ENCODE peak calls at places on chromosomes 4 and X, in nine cellular contexts. One of them, this sample, is unnamed.

GRCh38 chr4:110643096-110643495 is 20.2 kb upstream of the PITX2 start:
- DNase-seq in hypothalamus: no peak
- DNase-seq in activated naive CD4-positive, alpha-beta T cell treated with Interleukin-2 at 50 U/mL for 16 hours: no peak
- DNase-seq in dorsolateral prefrontal cortex: no peak
- DNase-seq in ELR: no peak
- DNase-seq in T follicular helper cell: no peak
- DNase-seq in body of pancreas: no peak
- DNase-seq in left cardiac atrium: no peak
- DNase-seq in GM19239: no peak
- DNase-seq in this sample: no peak

GRCh38 chr4:185624248-185624568 is 88.9 kb upstream of the PDLIM3 start:
- DNase-seq in T follicular helper cell: no peak
- DNase-seq in GM19239: no peak
- DNase-seq in dorsolateral prefrontal cortex: no peak
- DNase-seq in body of pancreas: no peak
- DNase-seq in left cardiac atrium: no peak
- DNase-seq in hypothalamus: no peak
- DNase-seq in activated naive CD4-positive, alpha-beta T cell treated with Interleukin-2 at 50 U/mL for 16 hours: no peak
- DNase-seq in ELR: no peak
- DNase-seq in this sample: no peak

GRCh38 chr4:142721187-142721586 is 124.9 kb downstream of the INPP4B start:
- DNase-seq in left cardiac atrium: no peak
- DNase-seq in dorsolateral prefrontal cortex: no peak
- DNase-seq in GM19239: no peak
- DNase-seq in activated naive CD4-positive, alpha-beta T cell treated with Interleukin-2 at 50 U/mL for 16 hours: no peak
- DNase-seq in hypothalamus: no peak
- DNase-seq in T follicular helper cell: no peak
- DNase-seq in body of pancreas: no peak
- DNase-seq in ELR: peak
- DNase-seq in this sample: no peak

GRCh38 chr4:147658501-147658900 is 25.5 kb downstream of the PRMT9 start:
- DNase-seq in hypothalamus: no peak
- DNase-seq in left cardiac atrium: no peak
- DNase-seq in ELR: no peak
- DNase-seq in dorsolateral prefrontal cortex: no peak
- DNase-seq in activated naive CD4-positive, alpha-beta T cell treated with Interleukin-2 at 50 U/mL for 16 hours: no peak
- DNase-seq in T follicular helper cell: no peak
- DNase-seq in body of pancreas: no peak
- DNase-seq in GM19239: no peak
- DNase-seq in this sample: no peak

GRCh38 chr4:62544428-62544827 is 1344.3 kb downstream of the ADGRL3 start:
- DNase-seq in hypothalamus: no peak
- DNase-seq in left cardiac atrium: no peak
- DNase-seq in dorsolateral prefrontal cortex: no peak
- DNase-seq in GM19239: no peak
- DNase-seq in body of pancreas: no peak
- DNase-seq in ELR: peak
- DNase-seq in activated naive CD4-positive, alpha-beta T cell treated with Interleukin-2 at 50 U/mL for 16 hours: no peak
- DNase-seq in T follicular helper cell: no peak
- DNase-seq in this sample: no peak

GRCh38 chr4:123398803-123399637 is 2.4 kb downstream of the SPRY1 start:
- DNase-seq in T follicular helper cell: peak
- DNase-seq in GM19239: no peak
- DNase-seq in hypothalamus: no peak
- DNase-seq in left cardiac atrium: peak
- DNase-seq in dorsolateral prefrontal cortex: peak
- DNase-seq in ELR: peak
- DNase-seq in activated naive CD4-positive, alpha-beta T cell treated with Interleukin-2 at 50 U/mL for 16 hours: peak
- DNase-seq in body of pancreas: peak
- DNase-seq in this sample: peak

GRCh38 chrX:45756562-45756961 is 555.9 kb upstream of the DIPK2B start:
- DNase-seq in T follicular helper cell: no peak
- DNase-seq in activated naive CD4-positive, alpha-beta T cell treated with Interleukin-2 at 50 U/mL for 16 hours: no peak
- DNase-seq in GM19239: no peak
- DNase-seq in ELR: peak
- DNase-seq in hypothalamus: no peak
- DNase-seq in dorsolateral prefrontal cortex: no peak
- DNase-seq in left cardiac atrium: no peak
- DNase-seq in body of pancreas: no peak
- DNase-seq in this sample: peak

GRCh38 chrX:70432936-70433847 is 10.1 kb downstream of the GDPD2 start:
- DNase-seq in left cardiac atrium: no peak
- DNase-seq in ELR: no peak
- DNase-seq in activated naive CD4-positive, alpha-beta T cell treated with Interleukin-2 at 50 U/mL for 16 hours: no peak
- DNase-seq in hypothalamus: no peak
- DNase-seq in T follicular helper cell: no peak
- DNase-seq in dorsolateral prefrontal cortex: no peak
- DNase-seq in GM19239: no peak
- DNase-seq in body of pancreas: no peak
- DNase-seq in this sample: no peak

GRCh38 chrX:109740076-109740809 is 7.2 kb upstream of the ACSL4 start:
- DNase-seq in dorsolateral prefrontal cortex: no peak
- DNase-seq in body of pancreas: peak
- DNase-seq in GM19239: no peak
- DNase-seq in left cardiac atrium: no peak
- DNase-seq in hypothalamus: no peak
- DNase-seq in T follicular helper cell: no peak
- DNase-seq in activated naive CD4-positive, alpha-beta T cell treated with Interleukin-2 at 50 U/mL for 16 hours: no peak
- DNase-seq in ELR: peak
- DNase-seq in this sample: no peak

GRCh38 chr4:98658287-98659105 is at the start of gene TSPAN5:
- DNase-seq in body of pancreas: peak
- DNase-seq in left cardiac atrium: peak
- DNase-seq in GM19239: peak
- DNase-seq in hypothalamus: peak
- DNase-seq in activated naive CD4-positive, alpha-beta T cell treated with Interleukin-2 at 50 U/mL for 16 hours: peak
- DNase-seq in ELR: peak
- DNase-seq in T follicular helper cell: peak
- DNase-seq in dorsolateral prefrontal cortex: peak
- DNase-seq in this sample: peak

GRCh38 chr4:85928775-85929585 is 430.9 kb downstream of the MAPK10 start:
- DNase-seq in left cardiac atrium: no peak
- DNase-seq in ELR: peak
- DNase-seq in dorsolateral prefrontal cortex: no peak
- DNase-seq in activated naive CD4-positive, alpha-beta T cell treated with Interleukin-2 at 50 U/mL for 16 hours: no peak
- DNase-seq in body of pancreas: peak
- DNase-seq in T follicular helper cell: no peak
- DNase-seq in hypothalamus: no peak
- DNase-seq in GM19239: no peak
- DNase-seq in this sample: peak

GRCh38 chr4:52718123-52718522 is 33.1 kb downstream of the ERVMER34-1 start:
- DNase-seq in dorsolateral prefrontal cortex: no peak
- DNase-seq in left cardiac atrium: no peak
- DNase-seq in T follicular helper cell: no peak
- DNase-seq in body of pancreas: no peak
- DNase-seq in GM19239: no peak
- DNase-seq in hypothalamus: no peak
- DNase-seq in ELR: peak
- DNase-seq in activated naive CD4-positive, alpha-beta T cell treated with Interleukin-2 at 50 U/mL for 16 hours: no peak
- DNase-seq in this sample: no peak

GRCh38 chr4:5112333-5112732 is 61.1 kb downstream of the STK32B start:
- DNase-seq in hypothalamus: no peak
- DNase-seq in T follicular helper cell: no peak
- DNase-seq in dorsolateral prefrontal cortex: no peak
- DNase-seq in left cardiac atrium: no peak
- DNase-seq in ELR: no peak
- DNase-seq in GM19239: no peak
- DNase-seq in body of pancreas: no peak
- DNase-seq in activated naive CD4-positive, alpha-beta T cell treated with Interleukin-2 at 50 U/mL for 16 hours: no peak
- DNase-seq in this sample: no peak

GRCh38 chr4:151541438-151542071 is 132.6 kb downstream of the FHIP1A start:
- DNase-seq in hypothalamus: no peak
- DNase-seq in ELR: peak
- DNase-seq in left cardiac atrium: no peak
- DNase-seq in dorsolateral prefrontal cortex: no peak
- DNase-seq in activated naive CD4-positive, alpha-beta T cell treated with Interleukin-2 at 50 U/mL for 16 hours: no peak
- DNase-seq in body of pancreas: peak
- DNase-seq in T follicular helper cell: no peak
- DNase-seq in GM19239: no peak
- DNase-seq in this sample: peak

GRCh38 chrX:134694935-134695334 is 36.7 kb upstream of the PLAC1 start:
- DNase-seq in left cardiac atrium: no peak
- DNase-seq in T follicular helper cell: no peak
- DNase-seq in hypothalamus: no peak
- DNase-seq in body of pancreas: no peak
- DNase-seq in GM19239: no peak
- DNase-seq in dorsolateral prefrontal cortex: no peak
- DNase-seq in activated naive CD4-positive, alpha-beta T cell treated with Interleukin-2 at 50 U/mL for 16 hours: no peak
- DNase-seq in ELR: no peak
- DNase-seq in this sample: no peak

GRCh38 chr4:179353791-179354190 is 1911.6 kb upstream of the AGA start:
- DNase-seq in dorsolateral prefrontal cortex: no peak
- DNase-seq in hypothalamus: no peak
- DNase-seq in activated naive CD4-positive, alpha-beta T cell treated with Interleukin-2 at 50 U/mL for 16 hours: no peak
- DNase-seq in body of pancreas: no peak
- DNase-seq in ELR: peak
- DNase-seq in left cardiac atrium: no peak
- DNase-seq in T follicular helper cell: no peak
- DNase-seq in GM19239: no peak
- DNase-seq in this sample: peak

GRCh38 chrX:88940904-88941303 is 193.9 kb downstream of the CPXCR1 start:
- DNase-seq in left cardiac atrium: no peak
- DNase-seq in dorsolateral prefrontal cortex: no peak
- DNase-seq in ELR: no peak
- DNase-seq in body of pancreas: no peak
- DNase-seq in hypothalamus: no peak
- DNase-seq in activated naive CD4-positive, alpha-beta T cell treated with Interleukin-2 at 50 U/mL for 16 hours: no peak
- DNase-seq in T follicular helper cell: no peak
- DNase-seq in GM19239: no peak
- DNase-seq in this sample: no peak

GRCh38 chr4:137474711-137475301 is 57.5 kb downstream of the PCDH18 start:
- DNase-seq in GM19239: no peak
- DNase-seq in dorsolateral prefrontal cortex: no peak
- DNase-seq in ELR: no peak
- DNase-seq in T follicular helper cell: no peak
- DNase-seq in hypothalamus: no peak
- DNase-seq in left cardiac atrium: no peak
- DNase-seq in activated naive CD4-positive, alpha-beta T cell treated with Interleukin-2 at 50 U/mL for 16 hours: no peak
- DNase-seq in body of pancreas: peak
- DNase-seq in this sample: peak

GRCh38 chr4:155496294-155496626 is 119.5 kb upstream of the MAP9 start:
- DNase-seq in hypothalamus: no peak
- DNase-seq in ELR: no peak
- DNase-seq in activated naive CD4-positive, alpha-beta T cell treated with Interleukin-2 at 50 U/mL for 16 hours: no peak
- DNase-seq in GM19239: no peak
- DNase-seq in dorsolateral prefrontal cortex: no peak
- DNase-seq in T follicular helper cell: no peak
- DNase-seq in left cardiac atrium: no peak
- DNase-seq in body of pancreas: no peak
- DNase-seq in this sample: no peak

GRCh38 chr4:113471141-113471860 is 290.2 kb downstream of the CAMK2D start:
- DNase-seq in T follicular helper cell: no peak
- DNase-seq in hypothalamus: no peak
- DNase-seq in left cardiac atrium: no peak
- DNase-seq in dorsolateral prefrontal cortex: no peak
- DNase-seq in activated naive CD4-positive, alpha-beta T cell treated with Interleukin-2 at 50 U/mL for 16 hours: no peak
- DNase-seq in body of pancreas: no peak
- DNase-seq in GM19239: no peak
- DNase-seq in ELR: peak
- DNase-seq in this sample: no peak

GRCh38 chr4:77021614-77022089 is 54.1 kb downstream of the CCNI start:
- DNase-seq in activated naive CD4-positive, alpha-beta T cell treated with Interleukin-2 at 50 U/mL for 16 hours: no peak
- DNase-seq in ELR: no peak
- DNase-seq in T follicular helper cell: no peak
- DNase-seq in GM19239: no peak
- DNase-seq in body of pancreas: no peak
- DNase-seq in dorsolateral prefrontal cortex: no peak
- DNase-seq in hypothalamus: no peak
- DNase-seq in left cardiac atrium: no peak
- DNase-seq in this sample: no peak

GRCh38 chr4:82681759-82682158 is 116.8 kb downstream of the SCD5 start:
- DNase-seq in T follicular helper cell: no peak
- DNase-seq in GM19239: no peak
- DNase-seq in activated naive CD4-positive, alpha-beta T cell treated with Interleukin-2 at 50 U/mL for 16 hours: no peak
- DNase-seq in hypothalamus: no peak
- DNase-seq in body of pancreas: no peak
- DNase-seq in ELR: no peak
- DNase-seq in left cardiac atrium: no peak
- DNase-seq in dorsolateral prefrontal cortex: no peak
- DNase-seq in this sample: no peak

GRCh38 chr4:172794378-172794777 is 374.2 kb upstream of the GALNT7 start:
- DNase-seq in body of pancreas: no peak
- DNase-seq in dorsolateral prefrontal cortex: no peak
- DNase-seq in hypothalamus: no peak
- DNase-seq in T follicular helper cell: no peak
- DNase-seq in GM19239: no peak
- DNase-seq in ELR: no peak
- DNase-seq in activated naive CD4-positive, alpha-beta T cell treated with Interleukin-2 at 50 U/mL for 16 hours: no peak
- DNase-seq in left cardiac atrium: no peak
- DNase-seq in this sample: no peak

GRCh38 chr4:152240232-152240631 is 295.7 kb downstream of the FBXW7 start:
- DNase-seq in dorsolateral prefrontal cortex: no peak
- DNase-seq in GM19239: no peak
- DNase-seq in body of pancreas: no peak
- DNase-seq in activated naive CD4-positive, alpha-beta T cell treated with Interleukin-2 at 50 U/mL for 16 hours: no peak
- DNase-seq in ELR: no peak
- DNase-seq in T follicular helper cell: no peak
- DNase-seq in hypothalamus: no peak
- DNase-seq in left cardiac atrium: no peak
- DNase-seq in this sample: no peak

GRCh38 chr4:2036866-2037265 is 22.3 kb upstream of the NAT8L start:
- DNase-seq in ELR: no peak
- DNase-seq in left cardiac atrium: no peak
- DNase-seq in T follicular helper cell: no peak
- DNase-seq in activated naive CD4-positive, alpha-beta T cell treated with Interleukin-2 at 50 U/mL for 16 hours: no peak
- DNase-seq in GM19239: no peak
- DNase-seq in body of pancreas: no peak
- DNase-seq in dorsolateral prefrontal cortex: no peak
- DNase-seq in hypothalamus: no peak
- DNase-seq in this sample: no peak

GRCh38 chr4:83067058-83067639 is 32.2 kb downstream of the COPS4 start:
- DNase-seq in GM19239: no peak
- DNase-seq in dorsolateral prefrontal cortex: no peak
- DNase-seq in activated naive CD4-positive, alpha-beta T cell treated with Interleukin-2 at 50 U/mL for 16 hours: no peak
- DNase-seq in ELR: peak
- DNase-seq in T follicular helper cell: no peak
- DNase-seq in hypothalamus: no peak
- DNase-seq in body of pancreas: no peak
- DNase-seq in left cardiac atrium: no peak
- DNase-seq in this sample: no peak

GRCh38 chr4:97576955-97577354 is 566.3 kb downstream of the STPG2 start:
- DNase-seq in GM19239: no peak
- DNase-seq in T follicular helper cell: no peak
- DNase-seq in hypothalamus: no peak
- DNase-seq in dorsolateral prefrontal cortex: no peak
- DNase-seq in ELR: no peak
- DNase-seq in body of pancreas: no peak
- DNase-seq in left cardiac atrium: no peak
- DNase-seq in activated naive CD4-positive, alpha-beta T cell treated with Interleukin-2 at 50 U/mL for 16 hours: no peak
- DNase-seq in this sample: no peak

GRCh38 chr4:60565558-60565957 is 634.6 kb upstream of the ADGRL3 start:
- DNase-seq in dorsolateral prefrontal cortex: no peak
- DNase-seq in ELR: no peak
- DNase-seq in GM19239: no peak
- DNase-seq in T follicular helper cell: no peak
- DNase-seq in left cardiac atrium: no peak
- DNase-seq in hypothalamus: no peak
- DNase-seq in activated naive CD4-positive, alpha-beta T cell treated with Interleukin-2 at 50 U/mL for 16 hours: no peak
- DNase-seq in body of pancreas: no peak
- DNase-seq in this sample: no peak

GRCh38 chrX:43345166-43345565 is 310.9 kb upstream of the MAOA start:
- DNase-seq in body of pancreas: no peak
- DNase-seq in left cardiac atrium: no peak
- DNase-seq in dorsolateral prefrontal cortex: no peak
- DNase-seq in GM19239: no peak
- DNase-seq in T follicular helper cell: no peak
- DNase-seq in hypothalamus: no peak
- DNase-seq in ELR: no peak
- DNase-seq in activated naive CD4-positive, alpha-beta T cell treated with Interleukin-2 at 50 U/mL for 16 hours: no peak
- DNase-seq in this sample: no peak

GRCh38 chr4:81652069-81652478 is 180.4 kb upstream of the RASGEF1B start:
- DNase-seq in T follicular helper cell: no peak
- DNase-seq in left cardiac atrium: no peak
- DNase-seq in body of pancreas: no peak
- DNase-seq in activated naive CD4-positive, alpha-beta T cell treated with Interleukin-2 at 50 U/mL for 16 hours: peak
- DNase-seq in ELR: no peak
- DNase-seq in GM19239: no peak
- DNase-seq in dorsolateral prefrontal cortex: no peak
- DNase-seq in hypothalamus: no peak
- DNase-seq in this sample: peak

GRCh38 chr4:113761682-113762060 is at the start of gene CAMK2D:
- DNase-seq in body of pancreas: peak
- DNase-seq in T follicular helper cell: peak
- DNase-seq in activated naive CD4-positive, alpha-beta T cell treated with Interleukin-2 at 50 U/mL for 16 hours: peak
- DNase-seq in ELR: peak
- DNase-seq in hypothalamus: peak
- DNase-seq in GM19239: peak
- DNase-seq in dorsolateral prefrontal cortex: peak
- DNase-seq in left cardiac atrium: peak
- DNase-seq in this sample: peak